ENCODE peak calls at places on chromosomes 13 and 19, in nine cellular contexts. H is HEK293T; L is hypothalamus; K is naive thymus-derived CD8-positive, alpha-beta T cell; U is AG04450; R is DMS153; Y is A172; Q is lower lobe of right lung; Z is NCI-H774. J is an unnamed sample.

GRCh38 chr19:47411101-47411500 is 8.2 kb downstream of the MEIS3 start:
- DNase-seq in Q (peak), U (no peak), K (no peak), L (no peak), Z (no peak), Y (no peak), R (no peak), H (no peak), J (no peak)

GRCh38 chr13:37446503-37446902 is 152.1 kb downstream of the POSTN start:
- DNase-seq in U (peak), Y (peak), Q (no peak), H (no peak), Z (no peak), L (no peak), K (no peak), R (no peak), J (no peak)

GRCh38 chr19:18776288-18776594 is 14.9 kb downstream of the COMP start:
- DNase-seq in U (no peak), Q (no peak), H (no peak), Y (peak), R (no peak), Z (no peak), K (no peak), L (no peak), J (no peak)

GRCh38 chr13:52022355-52022754 is 2.1 kb upstream of the UTP14C start:
- DNase-seq in U (no peak), K (no peak), Y (no peak), Q (no peak), Z (no peak), H (no peak), L (no peak), R (no peak), J (no peak)

GRCh38 chr13:110168999-110169933 is 137.7 kb downstream of the COL4A1 start:
- DNase-seq in L (no peak), Z (no peak), H (no peak), U (no peak), Y (no peak), R (no peak), K (no peak), Q (no peak), J (no peak)

GRCh38 chr13:85142351-85142750 is 656.9 kb downstream of the SLITRK6 start:
- DNase-seq in R (no peak), U (no peak), Z (no peak), L (no peak), H (peak), Y (no peak), Q (no peak), K (no peak), J (no peak)

GRCh38 chr13:93690139-93690538 is 463.5 kb downstream of the GPC6 start:
- DNase-seq in Q (no peak), L (no peak), R (no peak), Y (peak), K (no peak), H (peak), U (no peak), Z (no peak), J (no peak)

GRCh38 chr13:79936368-79937136 is 404.4 kb downstream of the SPRY2 start:
- DNase-seq in K (no peak), U (peak), R (no peak), Z (no peak), H (no peak), Q (no peak), L (peak), Y (peak), J (no peak)

GRCh38 chr19:2081873-2082810 is 14.0 kb downstream of the MOB3A start:
- DNase-seq in Y (no peak), L (no peak), U (no peak), R (no peak), Q (peak), H (no peak), Z (no peak), K (no peak), J (no peak)

GRCh38 chr13:36026556-36026955 is 104.6 kb downstream of the DCLK1 start:
- DNase-seq in H (no peak), K (no peak), U (no peak), Q (no peak), L (no peak), Y (no peak), R (no peak), Z (peak), J (no peak)

GRCh38 chr13:36998624-36999041 is 507 bp downstream of the ALG5 start:
- DNase-seq in H (peak), L (no peak), Z (no peak), Y (no peak), K (peak), U (no peak), R (no peak), Q (peak), J (no peak)

GRCh38 chr19:39237200-39238184 is 7.3 kb downstream of the IFNL3 start:
- DNase-seq in L (no peak), Y (peak), Q (peak), Z (peak), K (peak), H (no peak), R (peak), U (no peak), J (no peak)

GRCh38 chr13:53250272-53250875 is 221.8 kb downstream of the OLFM4 start:
- DNase-seq in H (peak), U (peak), R (peak), Z (peak), L (no peak), K (no peak), Q (no peak), Y (peak), J (peak)

GRCh38 chr13:94382520-94382919 is 97.0 kb downstream of the DCT start:
- DNase-seq in Y (no peak), Q (no peak), R (peak), K (no peak), L (no peak), Z (no peak), H (no peak), U (no peak), J (peak)

GRCh38 chr19:46428278-46429141 is at the start of gene PNMA8C:
- DNase-seq in R (peak), U (no peak), Q (peak), K (peak), L (peak), Z (no peak), Y (no peak), H (no peak), J (peak)

GRCh38 chr13:30818323-30818960 is 83.1 kb downstream of the ALOX5AP start:
- DNase-seq in Y (peak), K (no peak), R (no peak), L (no peak), H (no peak), U (no peak), Q (no peak), Z (no peak), J (no peak)

GRCh38 chr19:53136432-53136831 is 3.7 kb upstream of the ZNF415 start:
- DNase-seq in K (no peak), Q (no peak), H (no peak), U (no peak), Y (no peak), Z (no peak), L (no peak), R (no peak), J (no peak)

GRCh38 chr19:33241091-33241529 is 15.5 kb upstream of the SLC7A10 start:
- DNase-seq in Y (no peak), R (no peak), Q (peak), K (no peak), U (no peak), L (no peak), Z (no peak), H (no peak), J (no peak)

GRCh38 chr19:50735869-50736268 is 12.7 kb downstream of the CLEC11A start:
- DNase-seq in Y (no peak), K (no peak), Z (no peak), Q (no peak), R (no peak), U (no peak), L (no peak), H (no peak), J (no peak)

GRCh38 chr13:81582381-81582780 is 1241.5 kb upstream of the SPRY2 start:
- DNase-seq in Q (no peak), H (no peak), L (no peak), K (no peak), Y (no peak), U (no peak), Z (no peak), R (no peak), J (no peak)

GRCh38 chr13:24459234-24459633 is 53.3 kb downstream of the PARP4 start:
- DNase-seq in K (no peak), L (no peak), Z (no peak), Y (no peak), U (peak), R (no peak), Q (no peak), H (no peak), J (no peak)

GRCh38 chr13:59494560-59494970 is 669.2 kb downstream of the DIAPH3 start:
- DNase-seq in Y (no peak), K (no peak), U (peak), Z (no peak), H (no peak), Q (no peak), L (no peak), R (no peak), J (no peak)

GRCh38 chr19:2051771-2052704 is 994 bp upstream of the MKNK2 start:
- DNase-seq in L (no peak), R (peak), Z (no peak), Y (no peak), Q (peak), U (no peak), K (peak), H (no peak), J (peak)

GRCh38 chr19:11054200-11054599 is 35.1 kb upstream of the LDLR start:
- DNase-seq in H (no peak), R (no peak), Q (no peak), U (no peak), L (no peak), K (no peak), Z (no peak), Y (no peak), J (no peak)

GRCh38 chr13:33244907-33245287 is 40.7 kb downstream of the STARD13 start:
- DNase-seq in R (no peak), L (no peak), Y (no peak), Z (no peak), Q (no peak), K (no peak), H (no peak), U (no peak), J (no peak)

GRCh38 chr13:109394311-109394988 is 391.9 kb downstream of the IRS2 start:
- DNase-seq in H (no peak), U (no peak), K (no peak), R (no peak), L (no peak), Y (no peak), Q (no peak), Z (no peak), J (no peak)

GRCh38 chr19:50204811-50205675 is 1.6 kb downstream of the MYH14 start:
- DNase-seq in K (peak), Z (peak), Y (no peak), R (peak), Q (peak), U (no peak), L (peak), H (no peak), J (peak)

GRCh38 chr19:51127755-51128154 is 3.0 kb downstream of the SIGLEC9 start:
- DNase-seq in Q (no peak), R (no peak), H (no peak), K (no peak), U (no peak), Z (no peak), L (no peak), Y (peak), J (no peak)

GRCh38 chr19:45115809-45116615 is 23.0 kb downstream of the PPP1R37 start:
- DNase-seq in U (no peak), L (no peak), Q (no peak), Y (no peak), Z (no peak), H (no peak), R (peak), K (no peak), J (peak)

GRCh38 chr19:1577090-1577928 is 9.2 kb upstream of the MEX3D start:
- DNase-seq in H (no peak), R (no peak), L (no peak), K (no peak), Q (no peak), U (no peak), Z (no peak), Y (no peak), J (no peak)

GRCh38 chr13:30307194-30307965 is at the start of gene KATNAL1:
- DNase-seq in L (peak), Z (peak), Y (peak), H (peak), R (peak), U (no peak), K (peak), Q (peak), J (peak)

GRCh38 chr13:44449999-44450821 is 76.6 kb downstream of the SERP2 start:
- DNase-seq in Z (no peak), Y (no peak), Q (no peak), L (no peak), U (no peak), R (no peak), K (no peak), H (no peak), J (no peak)

GRCh38 chr19:3515891-3516422 is 9.8 kb downstream of the FZR1 start:
- DNase-seq in R (no peak), H (no peak), U (no peak), L (no peak), K (no peak), Y (no peak), Q (no peak), Z (no peak), J (no peak)

GRCh38 chr19:2188708-2189385 is 25.1 kb downstream of the DOT1L start:
- DNase-seq in K (no peak), Y (no peak), H (no peak), Z (no peak), U (peak), L (no peak), Q (no peak), R (no peak), J (no peak)